ENCODE peak calls at places on chromosomes 7 and 10, in seven cellular contexts. N is cardiac muscle cell; P is NCI-H510A; D is Ammon's horn; T is T-cell; O is T-helper 2 cell; Q is effector CD8-positive, alpha-beta T cell. W is an unnamed sample.

GRCh38 chr10:11181996-11182395 is 164.3 kb downstream of the CELF2 start:
- DNase-seq in N (no peak), P (no peak), D (no peak), T (no peak), O (no peak), Q (no peak), W (no peak)

GRCh38 chr7:27723086-27723485 is 16.9 kb upstream of the TAX1BP1 start:
- DNase-seq in N (no peak), P (no peak), D (peak; percentile 42), T (no peak), O (no peak), Q (no peak), W (peak; percentile 38)

GRCh38 chr10:73997479-73997805 is 474 bp upstream of the VCL start:
- DNase-seq in N (no peak), P (peak; percentile 68), D (no peak), T (peak; percentile 81), O (no peak), Q (peak; percentile 56), W (no peak)

GRCh38 chr10:70925377-70926214 is 37.2 kb upstream of the PCBD1 start:
- DNase-seq in N (peak; percentile 36), P (no peak), D (peak; percentile 42), T (peak; percentile 50), O (peak; percentile 21), Q (peak; percentile 8), W (peak; percentile 70)

GRCh38 chr7:19747740-19748339 is 25.6 kb downstream of the TMEM196 start:
- DNase-seq in N (peak; percentile 58), P (peak; percentile 18), D (peak; percentile 54), T (no peak), O (no peak), Q (no peak), W (peak; percentile 36)

GRCh38 chr10:64859911-64860310 is 1338.7 kb downstream of the REEP3 start:
- DNase-seq in N (no peak), P (no peak), D (no peak), T (no peak), O (no peak), Q (no peak), W (no peak)

GRCh38 chr10:28533315-28533564 is 322 bp downstream of the WAC start:
- DNase-seq in N (no peak), P (no peak), D (no peak), T (no peak), O (no peak), Q (no peak), W (no peak)

GRCh38 chr10:6843477-6843876 is 263.4 kb upstream of the PRKCQ start:
- DNase-seq in N (no peak), P (no peak), D (peak; percentile 61), T (no peak), O (no peak), Q (no peak), W (no peak)

GRCh38 chr7:147879116-147879750 is 711.3 kb upstream of the C7orf33 start:
- DNase-seq in N (no peak), P (no peak), D (peak; percentile 71), T (no peak), O (no peak), Q (no peak), W (no peak)

GRCh38 chr7:77157446-77157845 is 35.0 kb downstream of the CCDC146 start:
- DNase-seq in N (peak; percentile 16), P (no peak), D (peak; percentile 30), T (no peak), O (no peak), Q (no peak), W (no peak)

GRCh38 chr10:118259288-118259906 is 82.7 kb downstream of the FAM204A start:
- DNase-seq in N (peak; percentile 24), P (no peak), D (peak; percentile 40), T (peak; percentile 14), O (no peak), Q (no peak), W (peak; percentile 50)

GRCh38 chr10:88828310-88828709 is 23.3 kb downstream of the ANKRD22 start:
- DNase-seq in N (no peak), P (no peak), D (no peak), T (no peak), O (no peak), Q (no peak), W (no peak)

GRCh38 chr10:74292871-74293427 is 141.9 kb downstream of the ADK start:
- DNase-seq in N (peak; percentile 29), P (no peak), D (no peak), T (no peak), O (no peak), Q (no peak), W (no peak)

GRCh38 chr7:17638727-17639126 is 301.6 kb downstream of the SNX13 start:
- DNase-seq in N (peak; percentile 50), P (no peak), D (no peak), T (no peak), O (no peak), Q (no peak), W (peak; percentile 59)

GRCh38 chr10:126621836-126622235 is 48.7 kb downstream of the C10orf90 start:
- DNase-seq in N (no peak), P (no peak), D (no peak), T (no peak), O (no peak), Q (no peak), W (no peak)

GRCh38 chr10:36819781-36820180 is 305.6 kb upstream of the ANKRD30A start:
- DNase-seq in N (no peak), P (no peak), D (no peak), T (no peak), O (no peak), Q (no peak), W (no peak)

GRCh38 chr10:4809156-4809555 is 16.9 kb upstream of the AKR1E2 start:
- DNase-seq in N (no peak), P (no peak), D (no peak), T (no peak), O (no peak), Q (no peak), W (no peak)

GRCh38 chr7:106010866-106011265 is 47.8 kb downstream of the CDHR3 start:
- DNase-seq in N (no peak), P (no peak), D (no peak), T (no peak), O (no peak), Q (no peak), W (no peak)

GRCh38 chr10:12906051-12906541 is 95.4 kb downstream of the CCDC3 start:
- DNase-seq in N (no peak), P (no peak), D (no peak), T (no peak), O (no peak), Q (no peak), W (no peak)

GRCh38 chr10:48811461-48811860 is 126.8 kb downstream of the WDFY4 start:
- DNase-seq in N (no peak), P (no peak), D (no peak), T (no peak), O (no peak), Q (no peak), W (peak; percentile 9)

GRCh38 chr10:49053053-49053997 is 62.0 kb downstream of the VSTM4 start:
- DNase-seq in N (no peak), P (no peak), D (no peak), T (no peak), O (no peak), Q (no peak), W (no peak)

GRCh38 chr10:119652361-119652760 is 1.2 kb downstream of the BAG3 start:
- DNase-seq in N (peak; percentile 69), P (peak; percentile 18), D (peak; percentile 59), T (peak; percentile 21), O (no peak), Q (no peak), W (peak; percentile 65)